ENCODE peak calls at places on chromosomes 4 and X, in ten cellular contexts. One of them, this sample, is unnamed.

GRCh38 chrX:47191331-47191730 is 2.3 kb upstream of the UBA1 start:
- DNase-seq in Daoy: no peak
- DNase-seq in left lung: no peak
- DNase-seq in IMR-90: no peak
- DNase-seq in CD4-positive, CD25-positive, alpha-beta regulatory T cell: peak; percentile 76
- DNase-seq in non-pigmented ciliary epithelial cell: no peak
- DNase-seq in stimulated activated CD8-positive, alpha-beta memory T cell treated with anti-CD3 and anti-CD28 coated beads, Interleukin-4, amount 100 ng/mL, for 1 hour: peak; percentile 26
- DNase-seq in ELR: peak; percentile 32
- DNase-seq in left lobe of liver: no peak
- DNase-seq in type B pancreatic cell: no peak
- DNase-seq in this sample: no peak

GRCh38 chrX:24468245-24468644 is 3.2 kb downstream of the PDK3 start:
- DNase-seq in Daoy: no peak
- DNase-seq in left lung: no peak
- DNase-seq in IMR-90: no peak
- DNase-seq in CD4-positive, CD25-positive, alpha-beta regulatory T cell: no peak
- DNase-seq in non-pigmented ciliary epithelial cell: no peak
- DNase-seq in stimulated activated CD8-positive, alpha-beta memory T cell treated with anti-CD3 and anti-CD28 coated beads, Interleukin-4, amount 100 ng/mL, for 1 hour: no peak
- DNase-seq in ELR: no peak
- DNase-seq in left lobe of liver: no peak
- DNase-seq in type B pancreatic cell: no peak
- DNase-seq in this sample: no peak

GRCh38 chrX:28851871-28852270 is 264.6 kb downstream of the IL1RAPL1 start:
- DNase-seq in Daoy: no peak
- DNase-seq in left lung: no peak
- DNase-seq in IMR-90: no peak
- DNase-seq in CD4-positive, CD25-positive, alpha-beta regulatory T cell: no peak
- DNase-seq in non-pigmented ciliary epithelial cell: no peak
- DNase-seq in stimulated activated CD8-positive, alpha-beta memory T cell treated with anti-CD3 and anti-CD28 coated beads, Interleukin-4, amount 100 ng/mL, for 1 hour: no peak
- DNase-seq in ELR: no peak
- DNase-seq in left lobe of liver: peak; percentile 50
- DNase-seq in type B pancreatic cell: no peak
- DNase-seq in this sample: no peak

GRCh38 chrX:53684415-53685192 is 1.9 kb downstream of the HUWE1 start:
- DNase-seq in Daoy: peak; percentile 6
- DNase-seq in left lung: no peak
- DNase-seq in IMR-90: no peak
- DNase-seq in CD4-positive, CD25-positive, alpha-beta regulatory T cell: no peak
- DNase-seq in non-pigmented ciliary epithelial cell: no peak
- DNase-seq in stimulated activated CD8-positive, alpha-beta memory T cell treated with anti-CD3 and anti-CD28 coated beads, Interleukin-4, amount 100 ng/mL, for 1 hour: no peak
- DNase-seq in ELR: peak; percentile 22
- DNase-seq in left lobe of liver: no peak
- DNase-seq in type B pancreatic cell: no peak
- DNase-seq in this sample: no peak

GRCh38 chr4:171956678-171957077 is 143.5 kb downstream of the GALNTL6 start:
- DNase-seq in Daoy: no peak
- DNase-seq in left lung: no peak
- DNase-seq in IMR-90: no peak
- DNase-seq in CD4-positive, CD25-positive, alpha-beta regulatory T cell: no peak
- DNase-seq in non-pigmented ciliary epithelial cell: no peak
- DNase-seq in stimulated activated CD8-positive, alpha-beta memory T cell treated with anti-CD3 and anti-CD28 coated beads, Interleukin-4, amount 100 ng/mL, for 1 hour: no peak
- DNase-seq in ELR: no peak
- DNase-seq in left lobe of liver: no peak
- DNase-seq in type B pancreatic cell: no peak
- DNase-seq in this sample: no peak

GRCh38 chrX:110142096-110142495 is 139.2 kb downstream of the TMEM164 start:
- DNase-seq in Daoy: no peak
- DNase-seq in left lung: no peak
- DNase-seq in IMR-90: no peak
- DNase-seq in CD4-positive, CD25-positive, alpha-beta regulatory T cell: no peak
- DNase-seq in non-pigmented ciliary epithelial cell: no peak
- DNase-seq in stimulated activated CD8-positive, alpha-beta memory T cell treated with anti-CD3 and anti-CD28 coated beads, Interleukin-4, amount 100 ng/mL, for 1 hour: no peak
- DNase-seq in ELR: no peak
- DNase-seq in left lobe of liver: no peak
- DNase-seq in type B pancreatic cell: no peak
- DNase-seq in this sample: no peak

GRCh38 chrX:65601530-65602281 is 65.7 kb upstream of the MSN start:
- DNase-seq in Daoy: peak; percentile 90
- DNase-seq in left lung: peak; percentile 89
- DNase-seq in IMR-90: peak; percentile 88
- DNase-seq in CD4-positive, CD25-positive, alpha-beta regulatory T cell: peak; percentile 69
- DNase-seq in non-pigmented ciliary epithelial cell: no peak
- DNase-seq in stimulated activated CD8-positive, alpha-beta memory T cell treated with anti-CD3 and anti-CD28 coated beads, Interleukin-4, amount 100 ng/mL, for 1 hour: no peak
- DNase-seq in ELR: peak; percentile 80
- DNase-seq in left lobe of liver: peak; percentile 88
- DNase-seq in type B pancreatic cell: peak; percentile 34
- DNase-seq in this sample: no peak

GRCh38 chr4:71941001-71941400 is 90.8 kb upstream of the NPFFR2 start:
- DNase-seq in Daoy: no peak
- DNase-seq in left lung: no peak
- DNase-seq in IMR-90: peak; percentile 0
- DNase-seq in CD4-positive, CD25-positive, alpha-beta regulatory T cell: peak; percentile 7
- DNase-seq in non-pigmented ciliary epithelial cell: no peak
- DNase-seq in stimulated activated CD8-positive, alpha-beta memory T cell treated with anti-CD3 and anti-CD28 coated beads, Interleukin-4, amount 100 ng/mL, for 1 hour: no peak
- DNase-seq in ELR: peak; percentile 57
- DNase-seq in left lobe of liver: peak; percentile 51
- DNase-seq in type B pancreatic cell: no peak
- DNase-seq in this sample: no peak

GRCh38 chr4:130419576-130419975 is 1323.6 kb downstream of the C4orf33 start:
- DNase-seq in Daoy: no peak
- DNase-seq in left lung: no peak
- DNase-seq in IMR-90: no peak
- DNase-seq in CD4-positive, CD25-positive, alpha-beta regulatory T cell: no peak
- DNase-seq in non-pigmented ciliary epithelial cell: no peak
- DNase-seq in stimulated activated CD8-positive, alpha-beta memory T cell treated with anti-CD3 and anti-CD28 coated beads, Interleukin-4, amount 100 ng/mL, for 1 hour: no peak
- DNase-seq in ELR: peak; percentile 10
- DNase-seq in left lobe of liver: no peak
- DNase-seq in type B pancreatic cell: no peak
- DNase-seq in this sample: no peak